ENCODE peak calls at places on chromosomes 3 and 15, in seven cellular contexts. One of them, this sample, is unnamed.

GRCh38 chr15:89244512-89244869 is 712 bp downstream of the FANCI start:
- DNase-seq in foreskin fibroblast: no peak
- DNase-seq in gastrocnemius medialis: no peak
- DNase-seq in glutamatergic neuron: no peak
- DNase-seq in GM10248: no peak
- DNase-seq in MM.1S: peak
- DNase-seq in HL-60: no peak
- DNase-seq in this sample: peak

GRCh38 chr15:91948001-91948608 is 94.6 kb downstream of the SLCO3A1 start:
- DNase-seq in HL-60: no peak
- DNase-seq in GM10248: no peak
- DNase-seq in foreskin fibroblast: no peak
- DNase-seq in gastrocnemius medialis: no peak
- DNase-seq in glutamatergic neuron: no peak
- DNase-seq in MM.1S: no peak
- DNase-seq in this sample: no peak

GRCh38 chr15:90002428-90002844 is 1.3 kb downstream of the ZNF710 start:
- DNase-seq in gastrocnemius medialis: no peak
- DNase-seq in glutamatergic neuron: peak
- DNase-seq in foreskin fibroblast: peak
- DNase-seq in MM.1S: peak
- DNase-seq in HL-60: no peak
- DNase-seq in GM10248: peak
- DNase-seq in this sample: no peak

GRCh38 chr15:45645026-45645980 is 10.5 kb downstream of the SQOR start:
- DNase-seq in HL-60: peak
- DNase-seq in MM.1S: no peak
- DNase-seq in glutamatergic neuron: no peak
- DNase-seq in gastrocnemius medialis: no peak
- DNase-seq in foreskin fibroblast: peak
- DNase-seq in GM10248: no peak
- DNase-seq in this sample: no peak

GRCh38 chr3:72139316-72139715 is 354.4 kb upstream of the PROK2 start:
- DNase-seq in GM10248: no peak
- DNase-seq in foreskin fibroblast: no peak
- DNase-seq in HL-60: no peak
- DNase-seq in glutamatergic neuron: no peak
- DNase-seq in MM.1S: no peak
- DNase-seq in gastrocnemius medialis: no peak
- DNase-seq in this sample: no peak

GRCh38 chr15:51093865-51094605 is 671 bp downstream of the TNFAIP8L3 start:
- DNase-seq in GM10248: peak
- DNase-seq in foreskin fibroblast: peak
- DNase-seq in HL-60: peak
- DNase-seq in MM.1S: no peak
- DNase-seq in glutamatergic neuron: peak
- DNase-seq in gastrocnemius medialis: no peak
- DNase-seq in this sample: no peak

GRCh38 chr3:58725326-58725853 is 58.8 kb upstream of the FAM3D start:
- DNase-seq in HL-60: no peak
- DNase-seq in MM.1S: no peak
- DNase-seq in foreskin fibroblast: no peak
- DNase-seq in glutamatergic neuron: no peak
- DNase-seq in gastrocnemius medialis: no peak
- DNase-seq in GM10248: no peak
- DNase-seq in this sample: peak

GRCh38 chr15:88890495-88890894 is 4.8 kb downstream of the HAPLN3 start:
- DNase-seq in HL-60: no peak
- DNase-seq in glutamatergic neuron: no peak
- DNase-seq in gastrocnemius medialis: no peak
- DNase-seq in GM10248: no peak
- DNase-seq in MM.1S: no peak
- DNase-seq in foreskin fibroblast: no peak
- DNase-seq in this sample: no peak

GRCh38 chr3:182349051-182349450 is 444.3 kb upstream of the ATP11B start:
- DNase-seq in HL-60: no peak
- DNase-seq in MM.1S: no peak
- DNase-seq in glutamatergic neuron: no peak
- DNase-seq in foreskin fibroblast: no peak
- DNase-seq in gastrocnemius medialis: no peak
- DNase-seq in GM10248: no peak
- DNase-seq in this sample: no peak

GRCh38 chr3:153961498-153961897 is 159.7 kb upstream of the ARHGEF26 start:
- DNase-seq in GM10248: no peak
- DNase-seq in gastrocnemius medialis: no peak
- DNase-seq in glutamatergic neuron: no peak
- DNase-seq in foreskin fibroblast: no peak
- DNase-seq in MM.1S: no peak
- DNase-seq in HL-60: no peak
- DNase-seq in this sample: no peak

GRCh38 chr3:135107043-135107442 is 312.0 kb downstream of the EPHB1 start:
- DNase-seq in HL-60: no peak
- DNase-seq in gastrocnemius medialis: no peak
- DNase-seq in MM.1S: no peak
- DNase-seq in GM10248: no peak
- DNase-seq in foreskin fibroblast: no peak
- DNase-seq in glutamatergic neuron: no peak
- DNase-seq in this sample: no peak

GRCh38 chr15:52362497-52362896 is 66.9 kb upstream of the MYO5C start:
- DNase-seq in foreskin fibroblast: peak
- DNase-seq in GM10248: no peak
- DNase-seq in MM.1S: no peak
- DNase-seq in glutamatergic neuron: no peak
- DNase-seq in gastrocnemius medialis: no peak
- DNase-seq in HL-60: no peak
- DNase-seq in this sample: no peak

GRCh38 chr3:187852842-187853727 is 107.8 kb upstream of the BCL6 start:
- DNase-seq in glutamatergic neuron: no peak
- DNase-seq in MM.1S: no peak
- DNase-seq in gastrocnemius medialis: no peak
- DNase-seq in HL-60: no peak
- DNase-seq in GM10248: no peak
- DNase-seq in foreskin fibroblast: no peak
- DNase-seq in this sample: no peak

GRCh38 chr3:13192471-13193213 is 119.4 kb upstream of the IQSEC1 start:
- DNase-seq in HL-60: no peak
- DNase-seq in glutamatergic neuron: peak
- DNase-seq in gastrocnemius medialis: no peak
- DNase-seq in foreskin fibroblast: no peak
- DNase-seq in MM.1S: no peak
- DNase-seq in GM10248: no peak
- DNase-seq in this sample: no peak

GRCh38 chr3:190697901-190698300 is 164.6 kb downstream of the GMNC start:
- DNase-seq in HL-60: no peak
- DNase-seq in foreskin fibroblast: peak
- DNase-seq in gastrocnemius medialis: no peak
- DNase-seq in GM10248: no peak
- DNase-seq in MM.1S: no peak
- DNase-seq in glutamatergic neuron: no peak
- DNase-seq in this sample: no peak

GRCh38 chr15:29043731-29044485 is 158.1 kb downstream of the APBA2 start:
- DNase-seq in HL-60: no peak
- DNase-seq in gastrocnemius medialis: no peak
- DNase-seq in GM10248: no peak
- DNase-seq in MM.1S: no peak
- DNase-seq in foreskin fibroblast: peak
- DNase-seq in glutamatergic neuron: no peak
- DNase-seq in this sample: no peak

GRCh38 chr15:38148476-38148875 is 104.2 kb upstream of the SPRED1 start:
- DNase-seq in HL-60: no peak
- DNase-seq in GM10248: no peak
- DNase-seq in foreskin fibroblast: no peak
- DNase-seq in MM.1S: no peak
- DNase-seq in glutamatergic neuron: no peak
- DNase-seq in gastrocnemius medialis: no peak
- DNase-seq in this sample: no peak

GRCh38 chr3:1942751-1943150 is 155.9 kb upstream of the CNTN4 start:
- DNase-seq in gastrocnemius medialis: no peak
- DNase-seq in MM.1S: no peak
- DNase-seq in glutamatergic neuron: no peak
- DNase-seq in HL-60: no peak
- DNase-seq in GM10248: no peak
- DNase-seq in foreskin fibroblast: no peak
- DNase-seq in this sample: no peak

GRCh38 chr15:52124270-52124878 is 11.8 kb upstream of the BCL2L10 start:
- DNase-seq in MM.1S: no peak
- DNase-seq in glutamatergic neuron: no peak
- DNase-seq in gastrocnemius medialis: no peak
- DNase-seq in foreskin fibroblast: peak
- DNase-seq in GM10248: no peak
- DNase-seq in HL-60: no peak
- DNase-seq in this sample: no peak

GRCh38 chr3:59115355-59116136 is 65.7 kb upstream of the CFAP20DC start:
- DNase-seq in foreskin fibroblast: peak
- DNase-seq in GM10248: no peak
- DNase-seq in MM.1S: no peak
- DNase-seq in HL-60: no peak
- DNase-seq in gastrocnemius medialis: no peak
- DNase-seq in glutamatergic neuron: no peak
- DNase-seq in this sample: no peak

GRCh38 chr15:58951388-58952060 is 18.0 kb upstream of the SLTM start:
- DNase-seq in HL-60: no peak
- DNase-seq in glutamatergic neuron: no peak
- DNase-seq in gastrocnemius medialis: no peak
- DNase-seq in MM.1S: no peak
- DNase-seq in foreskin fibroblast: peak
- DNase-seq in GM10248: no peak
- DNase-seq in this sample: no peak

GRCh38 chr3:76487446-76487845 is 552.5 kb upstream of the ROBO2 start:
- DNase-seq in gastrocnemius medialis: no peak
- DNase-seq in MM.1S: no peak
- DNase-seq in HL-60: no peak
- DNase-seq in foreskin fibroblast: no peak
- DNase-seq in GM10248: no peak
- DNase-seq in glutamatergic neuron: no peak
- DNase-seq in this sample: no peak

GRCh38 chr3:109702252-109702651 is 364.9 kb upstream of the DPPA4 start:
- DNase-seq in foreskin fibroblast: no peak
- DNase-seq in gastrocnemius medialis: no peak
- DNase-seq in HL-60: peak
- DNase-seq in glutamatergic neuron: no peak
- DNase-seq in MM.1S: peak
- DNase-seq in GM10248: no peak
- DNase-seq in this sample: no peak

DNA sequence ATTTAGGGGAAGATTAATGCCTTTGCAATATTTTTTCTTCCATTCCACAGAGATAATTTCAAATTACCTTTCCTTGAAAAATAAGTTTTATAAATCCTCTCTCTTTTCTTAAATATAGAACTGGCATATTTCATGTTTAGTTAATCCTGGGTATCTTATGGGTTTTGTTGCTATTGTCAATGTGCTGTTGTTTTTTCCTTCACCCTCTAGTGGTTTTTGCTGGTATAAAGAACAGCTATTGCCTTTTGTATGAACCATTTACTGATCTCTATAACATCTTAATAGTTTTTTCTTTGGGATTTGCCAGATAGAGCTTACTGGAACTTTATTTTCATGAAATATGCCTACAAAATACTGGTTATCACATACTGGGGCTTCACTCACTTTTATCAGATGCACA is 359.6 kb upstream of the DPPA4 start:
- DNase-seq in MM.1S: no peak
- DNase-seq in GM10248: no peak
- DNase-seq in gastrocnemius medialis: no peak
- DNase-seq in foreskin fibroblast: no peak
- DNase-seq in glutamatergic neuron: no peak
- DNase-seq in HL-60: no peak
- DNase-seq in this sample: no peak
- TF ChIP-seq CTCF in MM.1S: no peak
- TF ChIP-seq CTCF in GM10248: no peak
- TF ChIP-seq CTCF in gastrocnemius medialis: no peak
- TF ChIP-seq CTCF in foreskin fibroblast: no peak
- TF ChIP-seq CTCF in glutamatergic neuron: peak
- TF ChIP-seq CTCF in HL-60: no peak
- TF ChIP-seq CTCF in this sample: no peak

DNA sequence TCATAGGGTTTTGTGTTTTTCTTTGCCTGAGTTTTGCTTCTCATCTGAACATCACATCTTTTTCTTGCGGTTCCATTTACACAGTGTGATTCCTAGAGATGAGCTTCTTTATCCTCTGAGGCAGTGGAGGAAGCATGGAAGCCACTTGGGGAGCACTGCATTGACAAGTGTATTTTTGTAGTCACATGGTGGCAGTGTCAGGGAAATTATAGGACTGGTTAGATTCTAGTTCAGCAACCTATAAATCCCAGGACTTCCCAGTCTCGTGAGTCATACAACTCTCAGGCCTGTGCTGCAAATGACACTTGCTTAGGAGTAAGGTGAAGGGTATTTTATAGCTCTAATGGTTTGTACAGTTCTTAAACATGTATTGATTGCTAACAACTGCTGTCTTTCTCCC is 58.4 kb downstream of the RBM6 start:
- DNase-seq in GM10248: no peak
- DNase-seq in glutamatergic neuron: no peak
- DNase-seq in MM.1S: no peak
- DNase-seq in HL-60: no peak
- DNase-seq in foreskin fibroblast: peak
- DNase-seq in gastrocnemius medialis: no peak
- DNase-seq in this sample: no peak
- TF ChIP-seq CTCF in GM10248: no peak
- TF ChIP-seq CTCF in glutamatergic neuron: no peak
- TF ChIP-seq CTCF in MM.1S: no peak
- TF ChIP-seq CTCF in HL-60: no peak
- TF ChIP-seq CTCF in foreskin fibroblast: no peak
- TF ChIP-seq CTCF in gastrocnemius medialis: no peak
- TF ChIP-seq CTCF in this sample: no peak

DNA sequence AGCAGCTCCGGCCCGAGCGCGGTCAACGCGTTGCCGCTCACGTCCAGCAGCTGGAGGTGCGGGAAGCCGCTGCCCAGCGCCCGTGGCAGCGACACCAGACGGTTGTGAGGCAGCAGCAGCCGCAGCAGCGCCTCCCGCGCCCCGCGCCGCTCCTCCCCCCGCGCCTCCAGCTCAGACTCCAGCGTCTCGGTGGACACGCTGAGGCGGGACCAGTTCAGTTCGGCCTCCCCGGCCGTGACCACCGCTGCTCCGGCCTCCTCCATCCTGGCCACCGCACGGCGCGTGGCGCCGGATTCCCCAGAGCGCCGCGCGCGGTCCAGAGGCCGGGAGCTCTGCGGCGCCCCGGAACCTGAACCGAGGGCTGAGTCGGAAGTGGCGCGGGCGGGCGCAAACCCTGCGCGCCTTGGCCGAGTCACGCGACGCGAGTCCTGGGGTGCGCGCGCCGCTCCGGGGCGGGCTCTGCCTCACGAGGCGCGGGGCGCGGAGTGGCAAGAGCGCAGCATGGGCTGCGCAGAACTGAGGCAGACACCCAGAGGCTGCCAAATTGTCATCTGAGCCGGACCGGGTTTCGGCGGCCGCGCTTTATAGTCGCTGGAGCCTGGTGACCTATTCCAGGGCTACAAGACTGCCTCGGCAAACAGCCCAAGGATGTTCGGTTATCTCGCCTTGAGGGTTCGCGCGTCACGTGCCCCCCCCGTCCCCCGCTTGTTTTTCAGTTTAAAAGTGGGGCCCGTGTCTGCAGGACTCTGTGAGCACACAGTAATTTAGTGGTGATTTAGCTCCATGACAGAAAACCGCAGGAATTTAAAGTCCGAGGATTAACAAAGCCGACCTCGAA is at the start of gene LRRC58:
- DNase-seq in MM.1S: peak
- DNase-seq in HL-60: peak
- DNase-seq in gastrocnemius medialis: peak
- DNase-seq in GM10248: peak
- DNase-seq in foreskin fibroblast: peak
- DNase-seq in glutamatergic neuron: peak
- DNase-seq in this sample: peak
- TF ChIP-seq CTCF in MM.1S: peak
- TF ChIP-seq CTCF in HL-60: no peak
- TF ChIP-seq CTCF in gastrocnemius medialis: peak
- TF ChIP-seq CTCF in GM10248: peak
- TF ChIP-seq CTCF in foreskin fibroblast: peak
- TF ChIP-seq CTCF in glutamatergic neuron: peak
- TF ChIP-seq CTCF in this sample: peak

GRCh38 chr3:41997702-41998551 is 36.0 kb upstream of the ULK4 start:
- DNase-seq in foreskin fibroblast: no peak
- DNase-seq in MM.1S: peak
- DNase-seq in glutamatergic neuron: no peak
- DNase-seq in gastrocnemius medialis: no peak
- DNase-seq in HL-60: no peak
- DNase-seq in GM10248: no peak
- DNase-seq in this sample: no peak
- TF ChIP-seq CTCF in foreskin fibroblast: peak
- TF ChIP-seq CTCF in MM.1S: peak
- TF ChIP-seq CTCF in glutamatergic neuron: peak
- TF ChIP-seq CTCF in gastrocnemius medialis: peak
- TF ChIP-seq CTCF in HL-60: no peak
- TF ChIP-seq CTCF in GM10248: no peak
- TF ChIP-seq CTCF in this sample: peak

This sample was measured in GM12864.